ENCODE peak calls at places on chromosomes 4 and X, in seven cellular contexts. S, D, E, G, U, H and L are unnamed samples.

GRCh38 chr4:8915201-8916200 is 43.9 kb upstream of the HMX1 start:
- DNase-seq in S (no peak), D (peak; percentile 14), E (no peak), G (no peak), U (no peak), H (no peak), L (no peak)

GRCh38 chr4:35541888-35542213 is 702.5 kb downstream of the ARAP2 start:
- DNase-seq in S (no peak), D (no peak), E (no peak), G (no peak), U (no peak), H (no peak), L (no peak)

GRCh38 chr4:133146574-133147198 is 2.4 kb upstream of the PCDH10 start:
- DNase-seq in S (peak; percentile 34), D (no peak), E (peak; percentile 39), G (no peak), U (no peak), H (peak; percentile 67), L (no peak)

GRCh38 chr4:71550220-71551190 is 211.7 kb downstream of the SLC4A4 start:
- DNase-seq in S (no peak), D (no peak), E (no peak), G (no peak), U (no peak), H (no peak), L (peak; percentile 63)

GRCh38 chrX:19070555-19070994 is 51.7 kb downstream of the ADGRG2 start:
- DNase-seq in S (no peak), D (no peak), E (no peak), G (no peak), U (no peak), H (no peak), L (no peak)

GRCh38 chrX:30301977-30302376 is 7.2 kb downstream of the NR0B1 start:
- DNase-seq in S (no peak), D (no peak), E (no peak), G (no peak), U (peak; percentile 11), H (no peak), L (no peak)

GRCh38 chr4:8351931-8352367 is 82.4 kb downstream of the HTRA3 start:
- DNase-seq in S (no peak), D (no peak), E (no peak), G (no peak), U (no peak), H (no peak), L (no peak)

GRCh38 chr4:108130955-108131354 is 37.8 kb downstream of the LEF1 start:
- DNase-seq in S (no peak), D (no peak), E (no peak), G (no peak), U (no peak), H (no peak), L (no peak)

GRCh38 chrX:118603981-118604380 is 108.4 kb downstream of the DOCK11 start:
- DNase-seq in S (peak; percentile 28), D (peak; percentile 22), E (peak; percentile 92), G (no peak), U (peak; percentile 31), H (peak; percentile 28), L (peak; percentile 39)

GRCh38 chrX:9341305-9342201 is 123.3 kb upstream of the TBL1X start:
- DNase-seq in S (peak; percentile 66), D (peak; percentile 46), E (peak; percentile 31), G (no peak), U (no peak), H (no peak), L (no peak)